ENCODE peak calls at places on chromosomes 6 and 20, in five cellular contexts. H, B, M, W and R are unnamed samples.
A peak's percentile ranks its signal among the peaks of the same experiment; 100 is the strongest.

GRCh38 chr6:84466521-84466920 is 239.1 kb upstream of the CEP162 start:
- DNase-seq in W (no peak), H (peak; percentile 10), B (peak; percentile 7), M (peak; percentile 7), R (peak; percentile 50)

GRCh38 chr6:46059608-46060007 is 43.9 kb upstream of the CLIC5 start:
- DNase-seq in B (no peak), W (no peak), M (no peak), H (no peak), R (no peak)

GRCh38 chr6:146916435-146917015 is 287.7 kb upstream of the STXBP5 start:
- DNase-seq in M (no peak), H (no peak), W (no peak), B (no peak), R (no peak)

GRCh38 chr20:62496525-62497218 is 20.9 kb upstream of the GATA5 start:
- DNase-seq in B (no peak), M (no peak), W (no peak), H (peak; percentile 70), R (no peak)

GRCh38 chr20:6696001-6696400 is 71.5 kb upstream of the BMP2 start:
- DNase-seq in W (no peak), M (no peak), B (no peak), H (no peak), R (no peak)

GRCh38 chr6:156699017-156699421 is 78.2 kb upstream of the ARID1B start:
- DNase-seq in W (no peak), M (peak; percentile 91), H (no peak), B (peak; percentile 19), R (no peak)

GRCh38 chr6:3272911-3273547 is 14.3 kb downstream of the PSMG4 start:
- DNase-seq in B (no peak), H (no peak), M (no peak), W (no peak), R (no peak)

GRCh38 chr6:66179363-66179762 is 472.3 kb upstream of the EYS start:
- DNase-seq in W (no peak), M (peak; percentile 47), B (no peak), H (no peak), R (no peak)

GRCh38 chr6:67009818-67010217 is 1302.8 kb upstream of the EYS start:
- DNase-seq in M (no peak), H (no peak), B (no peak), W (no peak), R (no peak)

GRCh38 chr6:132669690-132670291 is 10.8 kb upstream of the TAAR1 start:
- DNase-seq in W (peak; percentile 24), B (peak; percentile 11), H (no peak), M (peak; percentile 54), R (no peak)

GRCh38 chr6:148700713-148701392 is 46.0 kb upstream of the UST start:
- DNase-seq in B (no peak), W (no peak), H (no peak), M (peak; percentile 49), R (no peak)

GRCh38 chr6:73200735-73201134 is 24.6 kb downstream of the KHDC1L start:
- DNase-seq in H (no peak), M (peak; percentile 6), B (no peak), W (no peak), R (no peak)

GRCh38 chr6:28258877-28259777 is at the start of gene NKAPL:
- DNase-seq in W (no peak), H (no peak), M (peak; percentile 46), B (no peak), R (no peak)

GRCh38 chr20:11585752-11586352 is 331.8 kb upstream of the BTBD3 start:
- DNase-seq in W (no peak), M (peak; percentile 22), B (peak; percentile 10), H (no peak), R (no peak)

GRCh38 chr6:37283786-37284185 is 25.8 kb upstream of the TMEM217 start:
- DNase-seq in H (no peak), B (no peak), W (no peak), M (no peak), R (no peak)

GRCh38 chr6:35058041-35058675 is 83.0 kb downstream of the TCP11 start:
- DNase-seq in B (no peak), H (no peak), M (no peak), W (no peak), R (no peak)

GRCh38 chr6:161269310-161269709 is 4.6 kb downstream of the AGPAT4 start:
- DNase-seq in M (no peak), B (no peak), W (no peak), H (no peak), R (no peak)

GRCh38 chr6:127119361-127120108 is 1.1 kb downstream of the RSPO3 start:
- DNase-seq in H (peak; percentile 28), W (no peak), B (no peak), M (no peak), R (no peak)

GRCh38 chr6:133916650-133917151 is 27.8 kb downstream of the TCF21 start:
- DNase-seq in B (peak; percentile 80), W (peak; percentile 75), H (peak; percentile 93), M (peak; percentile 91), R (peak; percentile 49)

GRCh38 chr20:38092260-38092857 is 58.8 kb downstream of the RPRD1B start:
- DNase-seq in B (no peak), H (no peak), W (no peak), M (no peak), R (no peak)

GRCh38 chr6:152509916-152510315 is 127.2 kb downstream of the SYNE1 start:
- DNase-seq in B (no peak), M (no peak), W (no peak), H (no peak), R (no peak)

GRCh38 chr6:47187108-47187507 is 122.6 kb downstream of the TNFRSF21 start:
- DNase-seq in W (no peak), H (no peak), M (no peak), B (no peak), R (no peak)

GRCh38 chr20:18984238-18985200 is 170.9 kb downstream of the SCP2D1 start:
- DNase-seq in M (no peak), B (no peak), W (no peak), H (no peak), R (no peak)

GRCh38 chr6:138431276-138432062 is 27.4 kb downstream of the HEBP2 start:
- DNase-seq in W (no peak), H (no peak), B (no peak), M (no peak), R (no peak)

GRCh38 chr6:116111552-116112528 is 11.2 kb downstream of the NT5DC1 start:
- DNase-seq in B (no peak), H (peak; percentile 63), W (no peak), M (peak; percentile 44), R (peak; percentile 11)

GRCh38 chr20:31594558-31595379 is 10.3 kb upstream of the ID1 start:
- DNase-seq in M (no peak), W (no peak), B (no peak), H (no peak), R (no peak)

GRCh38 chr20:62031462-62032092 is 34.1 kb downstream of the TAF4 start:
- DNase-seq in W (no peak), H (no peak), B (no peak), M (no peak), R (no peak)